ENCODE peak calls at places on chromosomes 13 and 19, in seven cellular contexts. One of them, this sample, is unnamed.

GRCh38 chr13:24672141-24673132 is 7.8 kb upstream of the ATP12A start:
- DNase-seq in fibroblast of the aortic adventitia: no peak
- DNase-seq in heart left ventricle: no peak
- DNase-seq in astrocyte of the spinal cord: no peak
- DNase-seq in endothelial cell: no peak
- DNase-seq in fibroblast of mammary gland: no peak
- DNase-seq in foreskin fibroblast: no peak
- DNase-seq in this sample: no peak

GRCh38 chr19:56294557-56294956 is 20.1 kb downstream of the ZSCAN5A start:
- DNase-seq in fibroblast of mammary gland: peak
- DNase-seq in astrocyte of the spinal cord: peak
- DNase-seq in foreskin fibroblast: no peak
- DNase-seq in heart left ventricle: no peak
- DNase-seq in fibroblast of the aortic adventitia: no peak
- DNase-seq in endothelial cell: no peak
- DNase-seq in this sample: peak

GRCh38 chr19:54921082-54921481 is 15.1 kb downstream of the NCR1 start:
- DNase-seq in heart left ventricle: no peak
- DNase-seq in foreskin fibroblast: no peak
- DNase-seq in endothelial cell: no peak
- DNase-seq in astrocyte of the spinal cord: no peak
- DNase-seq in fibroblast of the aortic adventitia: no peak
- DNase-seq in fibroblast of mammary gland: no peak
- DNase-seq in this sample: no peak

GRCh38 chr13:112054616-112055015 is 12.3 kb upstream of the SOX1 start:
- DNase-seq in astrocyte of the spinal cord: no peak
- DNase-seq in fibroblast of the aortic adventitia: no peak
- DNase-seq in fibroblast of mammary gland: no peak
- DNase-seq in foreskin fibroblast: no peak
- DNase-seq in heart left ventricle: no peak
- DNase-seq in endothelial cell: no peak
- DNase-seq in this sample: no peak

GRCh38 chr19:3683866-3684816 is 16.1 kb downstream of the PIP5K1C start:
- DNase-seq in foreskin fibroblast: peak
- DNase-seq in astrocyte of the spinal cord: peak
- DNase-seq in endothelial cell: no peak
- DNase-seq in heart left ventricle: no peak
- DNase-seq in fibroblast of the aortic adventitia: no peak
- DNase-seq in fibroblast of mammary gland: peak
- DNase-seq in this sample: peak

GRCh38 chr13:29513002-29513980 is 82.2 kb downstream of the SLC7A1 start:
- DNase-seq in foreskin fibroblast: peak
- DNase-seq in astrocyte of the spinal cord: no peak
- DNase-seq in endothelial cell: no peak
- DNase-seq in fibroblast of the aortic adventitia: peak
- DNase-seq in heart left ventricle: no peak
- DNase-seq in fibroblast of mammary gland: peak
- DNase-seq in this sample: peak

GRCh38 chr19:14416743-14417214 is 2.4 kb downstream of the DDX39A start:
- DNase-seq in endothelial cell: no peak
- DNase-seq in fibroblast of mammary gland: peak
- DNase-seq in astrocyte of the spinal cord: no peak
- DNase-seq in foreskin fibroblast: peak
- DNase-seq in fibroblast of the aortic adventitia: peak
- DNase-seq in heart left ventricle: no peak
- DNase-seq in this sample: no peak

GRCh38 chr19:48398329-48399235 is 5.1 kb downstream of the GRIN2D start:
- DNase-seq in fibroblast of the aortic adventitia: peak
- DNase-seq in astrocyte of the spinal cord: peak
- DNase-seq in fibroblast of mammary gland: peak
- DNase-seq in endothelial cell: peak
- DNase-seq in foreskin fibroblast: peak
- DNase-seq in heart left ventricle: peak
- DNase-seq in this sample: peak

GRCh38 chr19:42831221-42832019 is 48.1 kb downstream of the PSG1 start:
- DNase-seq in heart left ventricle: no peak
- DNase-seq in fibroblast of the aortic adventitia: no peak
- DNase-seq in fibroblast of mammary gland: no peak
- DNase-seq in foreskin fibroblast: no peak
- DNase-seq in astrocyte of the spinal cord: no peak
- DNase-seq in endothelial cell: no peak
- DNase-seq in this sample: no peak

GRCh38 chr13:61880576-61881283 is 465.1 kb upstream of the PCDH20 start:
- DNase-seq in fibroblast of the aortic adventitia: no peak
- DNase-seq in fibroblast of mammary gland: peak
- DNase-seq in endothelial cell: peak
- DNase-seq in foreskin fibroblast: no peak
- DNase-seq in astrocyte of the spinal cord: peak
- DNase-seq in heart left ventricle: no peak
- DNase-seq in this sample: peak

GRCh38 chr19:9796113-9796773 is 22.6 kb downstream of the FBXL12 start:
- DNase-seq in heart left ventricle: peak
- DNase-seq in astrocyte of the spinal cord: peak
- DNase-seq in fibroblast of the aortic adventitia: peak
- DNase-seq in foreskin fibroblast: peak
- DNase-seq in endothelial cell: peak
- DNase-seq in fibroblast of mammary gland: peak
- DNase-seq in this sample: peak

GRCh38 chr19:16831531-16831930 is 2.3 kb downstream of the SIN3B start:
- DNase-seq in foreskin fibroblast: no peak
- DNase-seq in fibroblast of mammary gland: no peak
- DNase-seq in astrocyte of the spinal cord: no peak
- DNase-seq in endothelial cell: no peak
- DNase-seq in fibroblast of the aortic adventitia: no peak
- DNase-seq in heart left ventricle: no peak
- DNase-seq in this sample: no peak

GRCh38 chr19:6577410-6578125 is 13.4 kb downstream of the CD70 start:
- DNase-seq in foreskin fibroblast: no peak
- DNase-seq in fibroblast of the aortic adventitia: peak
- DNase-seq in astrocyte of the spinal cord: no peak
- DNase-seq in fibroblast of mammary gland: peak
- DNase-seq in heart left ventricle: no peak
- DNase-seq in endothelial cell: no peak
- DNase-seq in this sample: no peak

GRCh38 chr19:17337675-17338439 is 504 bp downstream of the GTPBP3 start:
- DNase-seq in fibroblast of mammary gland: no peak
- DNase-seq in astrocyte of the spinal cord: no peak
- DNase-seq in endothelial cell: no peak
- DNase-seq in fibroblast of the aortic adventitia: no peak
- DNase-seq in foreskin fibroblast: peak
- DNase-seq in heart left ventricle: no peak
- DNase-seq in this sample: no peak

GRCh38 chr13:52127783-52128702 is 830 bp downstream of the NEK5 start:
- DNase-seq in fibroblast of the aortic adventitia: peak
- DNase-seq in foreskin fibroblast: peak
- DNase-seq in heart left ventricle: peak
- DNase-seq in endothelial cell: peak
- DNase-seq in fibroblast of mammary gland: peak
- DNase-seq in astrocyte of the spinal cord: peak
- DNase-seq in this sample: peak

GRCh38 chr13:26228080-26228479 is 6.0 kb upstream of the RNF6 start:
- DNase-seq in fibroblast of the aortic adventitia: no peak
- DNase-seq in endothelial cell: no peak
- DNase-seq in foreskin fibroblast: no peak
- DNase-seq in fibroblast of mammary gland: no peak
- DNase-seq in heart left ventricle: no peak
- DNase-seq in astrocyte of the spinal cord: no peak
- DNase-seq in this sample: no peak

DNA sequence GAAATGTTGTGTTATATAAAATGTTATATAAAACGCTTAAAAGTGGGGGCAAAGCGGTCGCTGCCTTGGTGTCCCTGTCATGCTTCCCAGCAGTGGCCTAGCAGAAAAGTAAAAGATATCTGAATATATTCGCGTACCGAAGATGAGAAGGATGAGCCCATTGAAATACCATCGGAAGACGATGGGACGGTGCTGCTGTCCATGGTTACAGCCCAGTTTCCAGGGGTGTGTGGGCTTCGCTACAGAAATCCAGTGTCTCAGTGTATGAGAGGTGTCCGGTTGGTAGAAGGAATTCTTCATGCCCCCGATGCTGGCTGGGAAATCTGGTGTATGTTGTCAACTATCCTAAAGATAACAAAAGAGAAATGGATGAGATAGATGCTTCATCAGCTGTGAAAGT is 110.9 kb upstream of the DIAPH3 start:
- DNase-seq in heart left ventricle: no peak
- DNase-seq in endothelial cell: no peak
- DNase-seq in astrocyte of the spinal cord: no peak
- DNase-seq in fibroblast of mammary gland: no peak
- DNase-seq in foreskin fibroblast: no peak
- DNase-seq in fibroblast of the aortic adventitia: no peak
- DNase-seq in this sample: no peak
- TF ChIP-seq CTCF in heart left ventricle: no peak
- TF ChIP-seq CTCF in endothelial cell: no peak
- TF ChIP-seq CTCF in astrocyte of the spinal cord: no peak
- TF ChIP-seq CTCF in fibroblast of mammary gland: no peak
- TF ChIP-seq CTCF in foreskin fibroblast: no peak
- TF ChIP-seq CTCF in fibroblast of the aortic adventitia: no peak
- TF ChIP-seq CTCF in this sample: no peak

GRCh38 chr13:40152145-40152544 is 496.7 kb downstream of the COG6 start:
- DNase-seq in heart left ventricle: no peak
- DNase-seq in endothelial cell: no peak
- DNase-seq in fibroblast of the aortic adventitia: peak
- DNase-seq in fibroblast of mammary gland: peak
- DNase-seq in astrocyte of the spinal cord: peak
- DNase-seq in foreskin fibroblast: peak
- DNase-seq in this sample: peak

GRCh38 chr13:40153516-40153915 is 498.1 kb downstream of the COG6 start:
- DNase-seq in heart left ventricle: no peak
- DNase-seq in foreskin fibroblast: no peak
- DNase-seq in fibroblast of mammary gland: no peak
- DNase-seq in endothelial cell: no peak
- DNase-seq in fibroblast of the aortic adventitia: no peak
- DNase-seq in astrocyte of the spinal cord: no peak
- DNase-seq in this sample: no peak

GRCh38 chr13:40155176-40155575 is 499.7 kb downstream of the COG6 start:
- DNase-seq in endothelial cell: no peak
- DNase-seq in heart left ventricle: no peak
- DNase-seq in fibroblast of the aortic adventitia: no peak
- DNase-seq in foreskin fibroblast: no peak
- DNase-seq in fibroblast of mammary gland: no peak
- DNase-seq in astrocyte of the spinal cord: no peak
- DNase-seq in this sample: no peak

GRCh38 chr13:40149611-40150283 is 494.3 kb downstream of the COG6 start:
- DNase-seq in endothelial cell: no peak
- DNase-seq in astrocyte of the spinal cord: peak
- DNase-seq in fibroblast of the aortic adventitia: peak
- DNase-seq in heart left ventricle: peak
- DNase-seq in fibroblast of mammary gland: peak
- DNase-seq in foreskin fibroblast: peak
- DNase-seq in this sample: peak

DNA sequence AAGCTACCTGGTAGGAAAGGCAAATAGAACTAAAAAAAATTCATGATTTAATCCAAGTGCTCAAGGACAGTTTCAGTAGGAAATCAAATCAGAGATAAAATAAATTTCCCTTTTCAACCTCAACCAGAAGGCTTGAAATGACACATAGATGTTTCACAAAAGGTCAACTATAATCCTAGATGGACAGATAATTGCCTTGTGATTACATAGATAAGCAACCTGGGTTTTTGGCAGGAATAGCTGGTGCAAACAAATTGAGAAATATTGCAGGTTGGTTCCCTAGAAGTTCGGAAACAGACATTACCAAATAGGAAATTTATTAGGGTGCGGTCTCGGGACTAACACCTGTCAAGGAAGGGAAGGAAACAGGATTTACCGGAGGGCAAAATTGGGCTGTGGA is 497.4 kb downstream of the COG6 start:
- DNase-seq in fibroblast of mammary gland: no peak
- DNase-seq in astrocyte of the spinal cord: no peak
- DNase-seq in fibroblast of the aortic adventitia: no peak
- DNase-seq in endothelial cell: no peak
- DNase-seq in foreskin fibroblast: no peak
- DNase-seq in heart left ventricle: no peak
- DNase-seq in this sample: no peak
- TF ChIP-seq CTCF in fibroblast of mammary gland: no peak
- TF ChIP-seq CTCF in astrocyte of the spinal cord: no peak
- TF ChIP-seq CTCF in fibroblast of the aortic adventitia: no peak
- TF ChIP-seq CTCF in endothelial cell: no peak
- TF ChIP-seq CTCF in foreskin fibroblast: no peak
- TF ChIP-seq CTCF in heart left ventricle: no peak
- TF ChIP-seq CTCF in this sample: no peak

GRCh38 chr13:106114981-106115554 is 420.4 kb downstream of the EFNB2 start:
- DNase-seq in heart left ventricle: no peak
- DNase-seq in fibroblast of the aortic adventitia: no peak
- DNase-seq in astrocyte of the spinal cord: peak
- DNase-seq in fibroblast of mammary gland: peak
- DNase-seq in foreskin fibroblast: peak
- DNase-seq in endothelial cell: no peak
- DNase-seq in this sample: peak

GRCh38 chr13:106113796-106114195 is 421.7 kb downstream of the EFNB2 start:
- DNase-seq in fibroblast of the aortic adventitia: no peak
- DNase-seq in heart left ventricle: no peak
- DNase-seq in endothelial cell: no peak
- DNase-seq in foreskin fibroblast: no peak
- DNase-seq in astrocyte of the spinal cord: no peak
- DNase-seq in fibroblast of mammary gland: peak
- DNase-seq in this sample: peak

GRCh38 chr13:106112191-106112590 is 423.3 kb downstream of the EFNB2 start:
- DNase-seq in heart left ventricle: no peak
- DNase-seq in endothelial cell: no peak
- DNase-seq in astrocyte of the spinal cord: no peak
- DNase-seq in fibroblast of mammary gland: no peak
- DNase-seq in fibroblast of the aortic adventitia: no peak
- DNase-seq in foreskin fibroblast: no peak
- DNase-seq in this sample: no peak

GRCh38 chr13:106109391-106109791 is 426.1 kb downstream of the EFNB2 start:
- DNase-seq in fibroblast of the aortic adventitia: peak
- DNase-seq in astrocyte of the spinal cord: no peak
- DNase-seq in foreskin fibroblast: peak
- DNase-seq in fibroblast of mammary gland: no peak
- DNase-seq in heart left ventricle: no peak
- DNase-seq in endothelial cell: no peak
- DNase-seq in this sample: peak

DNA sequence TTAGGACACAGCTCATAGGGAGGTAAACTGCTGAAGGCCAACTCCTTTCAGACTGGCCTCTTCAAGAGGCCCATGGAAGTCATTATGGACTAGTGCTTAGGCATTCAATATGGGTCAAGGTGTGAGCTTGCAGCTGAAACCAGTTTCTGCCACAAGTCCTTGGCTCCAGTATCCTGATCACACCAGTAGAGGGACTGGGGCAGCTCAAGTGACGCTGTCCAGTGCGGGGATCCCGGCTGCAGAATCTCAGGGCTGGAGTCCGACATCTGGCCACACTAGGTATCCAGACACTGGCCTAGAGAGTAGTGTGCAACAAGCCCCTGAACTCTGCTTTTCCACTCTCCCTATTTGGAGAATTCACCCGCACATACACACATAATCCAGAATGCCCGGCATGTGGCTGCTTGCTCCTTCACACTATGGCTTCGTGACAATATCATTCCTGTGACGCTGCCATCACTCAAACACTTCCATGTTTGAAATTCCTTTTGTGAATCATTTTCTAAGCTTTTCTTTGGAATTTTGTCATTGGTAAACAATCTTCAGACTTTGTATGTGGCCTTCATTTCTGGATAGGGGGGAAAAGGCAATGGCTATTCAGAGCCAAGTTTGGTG is 425.1 kb downstream of the EFNB2 start:
- DNase-seq in astrocyte of the spinal cord: no peak
- DNase-seq in heart left ventricle: no peak
- DNase-seq in foreskin fibroblast: no peak
- DNase-seq in endothelial cell: no peak
- DNase-seq in fibroblast of mammary gland: no peak
- DNase-seq in fibroblast of the aortic adventitia: no peak
- DNase-seq in this sample: peak
- TF ChIP-seq CTCF in astrocyte of the spinal cord: no peak
- TF ChIP-seq CTCF in heart left ventricle: no peak
- TF ChIP-seq CTCF in foreskin fibroblast: no peak
- TF ChIP-seq CTCF in endothelial cell: no peak
- TF ChIP-seq CTCF in fibroblast of mammary gland: no peak
- TF ChIP-seq CTCF in fibroblast of the aortic adventitia: no peak
- TF ChIP-seq CTCF in this sample: no peak

GRCh38 chr19:39435499-39436349 is at the start of gene RPS16:
- DNase-seq in astrocyte of the spinal cord: peak
- DNase-seq in endothelial cell: peak
- DNase-seq in foreskin fibroblast: peak
- DNase-seq in fibroblast of mammary gland: peak
- DNase-seq in heart left ventricle: peak
- DNase-seq in fibroblast of the aortic adventitia: peak
- DNase-seq in this sample: peak
- TF ChIP-seq CTCF in astrocyte of the spinal cord: no peak
- TF ChIP-seq CTCF in endothelial cell: no peak
- TF ChIP-seq CTCF in foreskin fibroblast: no peak
- TF ChIP-seq CTCF in fibroblast of mammary gland: no peak
- TF ChIP-seq CTCF in heart left ventricle: no peak
- TF ChIP-seq CTCF in fibroblast of the aortic adventitia: no peak
- TF ChIP-seq CTCF in this sample: peak